ENCODE peak calls at places on chromosomes 12 and 14, in seven cellular contexts. M is right atrium auricular region, Q is adipocyte, B is mucosa of descending colon, G is BE2C, A is adrenal gland, K is gastrocnemius medialis. J is an unnamed sample. For H3K4me1, the result is how much of the 10 kb centered on the place peaks cover.

GRCh38 chr12:53094394-53094787 is 3.1 kb upstream of the IGFBP6 start:
- DNase-seq in M (no peak), G (no peak), A (no peak), K (no peak), Q (no peak), B (no peak), J (no peak)

GRCh38 chr14:68792022-68792829 is 641 bp downstream of the ZFP36L1 start:
- DNase-seq in B (peak), K (no peak), A (peak), Q (no peak), M (peak), G (no peak), J (peak)

GRCh38 chr12:65532744-65533143 is 254.3 kb downstream of the MSRB3 start:
- DNase-seq in B (no peak), M (no peak), K (no peak), A (no peak), Q (peak), G (no peak), J (no peak)

GRCh38 chr12:109020750-109021380 is at the start of gene SVOP:
- DNase-seq in K (peak), A (peak), M (peak), B (peak), G (peak), Q (peak), J (peak)

GRCh38 chr14:92443167-92443566 is 70.4 kb upstream of the RIN3 start:
- DNase-seq in K (no peak), G (no peak), B (no peak), M (no peak), Q (no peak), A (no peak), J (no peak)

GRCh38 chr14:92607251-92607650 is 93.7 kb downstream of the RIN3 start:
- DNase-seq in G (no peak), B (no peak), Q (no peak), A (no peak), K (no peak), M (no peak), J (no peak)

GRCh38 chr12:12278899-12279298 is 12.1 kb upstream of the LRP6 start:
- DNase-seq in Q (no peak), B (no peak), A (no peak), G (no peak), M (no peak), K (no peak), J (no peak)

GRCh38 chr12:3088251-3088650 is 11.1 kb downstream of the TSPAN9 start:
- DNase-seq in M (no peak), Q (no peak), G (no peak), B (no peak), K (no peak), A (no peak), J (no peak)

GRCh38 chr14:61342486-61342885 is 21.1 kb downstream of the PRKCH start:
- DNase-seq in K (no peak), M (no peak), Q (no peak), B (no peak), G (no peak), A (peak), J (no peak)

GRCh38 chr14:67413806-67414769 is 2.1 kb upstream of the PLEK2 start:
- DNase-seq in B (no peak), A (peak), K (no peak), Q (peak), G (peak), M (no peak), J (no peak)

GRCh38 chr12:131010376-131011131 is 56.8 kb downstream of the ADGRD1 start:
- DNase-seq in G (no peak), K (no peak), A (no peak), Q (no peak), B (no peak), M (no peak), J (no peak)

GRCh38 chr14:31880935-31881334 is 196.2 kb upstream of the ARHGAP5 start:
- DNase-seq in K (no peak), G (no peak), B (no peak), Q (peak), A (no peak), M (no peak), J (no peak)

GRCh38 chr14:75339059-75339458 is 60.4 kb downstream of the FOS start:
- DNase-seq in B (no peak), K (no peak), M (no peak), A (no peak), G (no peak), Q (peak), J (no peak)
- H3K4me1 ChIP-seq in B (under half), K (under half), M (half or more), A (under half), G (under half), Q (half or more), J (under half)

GRCh38 chr14:21191809-21192446 is 36.1 kb upstream of the OR5AU1 start:
- DNase-seq in Q (peak), B (peak), K (peak), G (peak), A (peak), M (no peak), J (peak)
- H3K4me3 ChIP-seq in Q (peak), B (no peak), K (peak), G (peak), A (peak), M (peak), J (no peak)

DNA sequence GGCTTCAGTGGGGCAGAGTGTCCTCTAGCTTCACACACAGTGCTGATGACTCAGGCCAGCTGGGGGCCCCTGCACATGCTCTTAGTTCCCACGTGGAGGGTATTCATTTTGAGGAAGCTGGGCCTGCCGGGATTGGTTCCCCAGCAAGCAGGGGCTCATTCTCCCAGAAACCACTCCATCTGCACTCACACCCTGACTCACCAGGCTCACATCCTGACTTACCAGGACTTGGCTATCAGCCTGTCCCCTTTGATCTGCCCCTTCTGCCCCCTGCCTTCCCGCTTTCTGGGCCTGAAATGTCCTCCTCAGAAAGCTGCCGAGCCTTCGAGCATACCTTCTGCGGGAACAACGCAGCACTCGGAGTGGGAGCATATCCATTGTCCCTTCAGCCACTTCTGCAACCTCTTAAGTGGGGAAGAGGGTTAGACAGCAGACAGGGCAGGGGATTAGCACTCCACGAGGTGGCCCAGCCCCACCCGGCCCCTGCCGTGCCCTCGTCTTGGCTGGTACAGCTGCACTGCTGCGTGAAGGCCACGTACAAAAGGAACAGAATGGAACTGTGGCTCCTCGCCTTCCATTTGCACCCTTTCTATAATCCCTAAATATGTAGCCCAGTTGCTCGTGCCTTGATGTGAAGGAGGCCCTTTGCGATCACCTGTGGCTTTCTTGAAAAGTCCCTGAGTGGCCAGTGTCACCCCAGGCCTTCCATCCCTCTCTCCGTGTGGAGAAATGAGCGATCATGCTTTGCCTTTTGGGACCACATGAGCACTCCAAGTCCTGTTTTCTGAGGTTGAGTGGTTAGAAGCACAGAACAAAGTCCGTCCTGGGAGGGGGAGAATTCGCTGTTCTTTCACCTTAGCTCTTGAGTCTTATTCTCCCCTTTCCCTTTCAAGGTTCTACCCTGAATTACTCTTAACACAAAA is 26.1 kb downstream of the TPCN1 start:
- DNase-seq in B (peak), Q (no peak), K (no peak), M (no peak), G (no peak), A (peak), J (no peak)
- H3K4me1 ChIP-seq in B (under half), Q (under half), K (half or more), M (half or more), G (under half), A (under half), J (under half)

GRCh38 chr14:89576960-89577359 is 159.9 kb upstream of the FOXN3 start:
- DNase-seq in M (no peak), A (no peak), K (no peak), Q (no peak), B (no peak), G (no peak), J (no peak)

GRCh38 chr14:89574420-89574819 is 157.4 kb upstream of the FOXN3 start:
- DNase-seq in Q (no peak), A (no peak), M (no peak), K (no peak), G (no peak), B (no peak), J (no peak)

GRCh38 chr14:89575386-89576061 is 158.5 kb upstream of the FOXN3 start:
- DNase-seq in Q (no peak), A (peak), M (no peak), G (no peak), K (no peak), B (no peak), J (no peak)

GRCh38 chr14:89578048-89578619 is 161.1 kb upstream of the FOXN3 start:
- DNase-seq in G (no peak), B (no peak), Q (peak), M (no peak), A (peak), K (no peak), J (no peak)

GRCh38 chr14:89576132-89576923 is 159.3 kb upstream of the FOXN3 start:
- DNase-seq in M (no peak), A (no peak), G (no peak), Q (no peak), K (no peak), B (no peak), J (no peak)
- H3K4me3 ChIP-seq in M (no peak), A (no peak), G (no peak), Q (no peak), K (no peak), B (no peak), J (no peak)

J was measured in uterus.